ENCODE peak calls at places on chromosomes 11 and 22, in ten cellular contexts. B is colonic mucosa; P is esophagus squamous epithelium; L is CD8-positive, alpha-beta memory T cell; S is H1; A is CD4-positive, CD25-positive, alpha-beta regulatory T cell; N is effector memory CD4-positive, alpha-beta T cell; J is iPS DF 6.9; U is left ventricle myocardium inferior; Q is CD8-positive, alpha-beta T cell. X is an unnamed sample. For H3K4me1, the result is how much of the 10 kb centered on the place peaks cover.

GRCh38 chr22:30866216-30866615 is 102.4 kb downstream of the MORC2 start:
- DNase-seq in B (no peak), P (no peak), L (no peak), S (no peak), A (no peak), N (no peak), J (no peak), U (no peak), Q (no peak), X (no peak)

GRCh38 chr11:19628018-19628417 is 84.6 kb upstream of the NAV2 start:
- DNase-seq in B (no peak), P (no peak), L (no peak), S (no peak), A (no peak), N (no peak), J (no peak), U (peak), Q (no peak), X (peak)

GRCh38 chr11:124799384-124800225 is 601 bp downstream of the MSANTD2 start:
- DNase-seq in B (peak), P (no peak), L (peak), S (no peak), A (peak), N (peak), J (no peak), U (peak), Q (peak), X (peak)

GRCh38 chr22:20156611-20157415 is 6.0 kb upstream of the CCDC188 start:
- DNase-seq in B (peak), P (peak), L (peak), S (peak), A (peak), N (peak), J (peak), U (peak), Q (peak), X (peak)

GRCh38 chr22:22692707-22693530 is 48.5 kb downstream of the GGTLC2 start:
- DNase-seq in B (peak), P (no peak), L (peak), S (no peak), A (peak), N (peak), J (no peak), U (no peak), Q (peak), X (no peak)

GRCh38 chr22:26360169-26360885 is 68.7 kb upstream of the ASPHD2 start:
- DNase-seq in B (peak), P (no peak), L (peak), S (peak), A (peak), N (peak), J (peak), U (peak), Q (peak), X (peak)

GRCh38 chr11:129795089-129795488 is 20.6 kb upstream of the TMEM45B start:
- DNase-seq in B (no peak), P (no peak), L (no peak), S (no peak), A (no peak), N (no peak), J (no peak), U (no peak), Q (no peak), X (no peak)

GRCh38 chr22:37184380-37184755 is 3.7 kb downstream of the C1QTNF6 start:
- DNase-seq in B (no peak), P (no peak), L (no peak), S (no peak), A (no peak), N (no peak), J (no peak), U (peak), Q (no peak), X (no peak)

GRCh38 chr11:130653838-130654601 is 205.6 kb downstream of the ADAMTS15 start:
- DNase-seq in B (peak), P (no peak), L (no peak), S (no peak), A (no peak), N (no peak), J (no peak), U (peak), Q (no peak), X (peak)

GRCh38 chr11:42923651-42924050 is 388.1 kb upstream of the API5 start:
- DNase-seq in B (no peak), P (no peak), L (no peak), S (no peak), A (no peak), N (no peak), J (no peak), U (no peak), Q (no peak), X (no peak)

GRCh38 chr11:46367244-46367915 is 14.1 kb upstream of the MDK start:
- DNase-seq in B (peak), P (no peak), L (peak), S (no peak), A (peak), N (peak), J (no peak), U (peak), Q (peak), X (peak)

GRCh38 chr11:66408488-66409214 is 12.2 kb upstream of the NPAS4 start:
- DNase-seq in B (peak), P (no peak), L (peak), S (peak), A (peak), N (peak), J (peak), U (peak), Q (peak), X (peak)

GRCh38 chr11:95398437-95399112 is 167.6 kb upstream of the SESN3 start:
- DNase-seq in B (no peak), P (no peak), L (no peak), S (no peak), A (no peak), N (no peak), J (no peak), U (no peak), Q (no peak), X (no peak)

GRCh38 chr22:19360300-19360792 is 68.8 kb upstream of the CLTCL1 start:
- DNase-seq in B (no peak), P (no peak), L (no peak), S (no peak), A (no peak), N (no peak), J (no peak), U (no peak), Q (no peak), X (no peak)

GRCh38 chr11:31702966-31703365 is 108.2 kb downstream of the PAX6 start:
- DNase-seq in B (no peak), P (no peak), L (no peak), S (no peak), A (no peak), N (no peak), J (no peak), U (no peak), Q (no peak), X (no peak)

GRCh38 chr11:132475046-132475445 is 1057.3 kb downstream of the OPCML start:
- DNase-seq in B (no peak), P (no peak), L (no peak), S (no peak), A (no peak), N (no peak), J (no peak), U (no peak), Q (no peak), X (no peak)

GRCh38 chr11:13297917-13298356 is 20.3 kb downstream of the BMAL1 start:
- DNase-seq in B (no peak), P (no peak), L (no peak), S (no peak), A (no peak), N (no peak), J (no peak), U (no peak), Q (no peak), X (no peak)

GRCh38 chr11:19187880-19188279 is 13.9 kb downstream of the CSRP3 start:
- DNase-seq in B (no peak), P (no peak), L (no peak), S (no peak), A (no peak), N (no peak), J (no peak), U (no peak), Q (no peak), X (no peak)

GRCh38 chr22:37300551-37301017 is 18.3 kb downstream of the CYTH4 start:
- DNase-seq in B (no peak), P (no peak), L (peak), S (no peak), A (peak), N (no peak), J (no peak), U (no peak), Q (peak), X (no peak)

GRCh38 chr11:45593992-45594391 is 71.4 kb downstream of the CHST1 start:
- DNase-seq in B (no peak), P (no peak), L (no peak), S (no peak), A (no peak), N (no peak), J (no peak), U (no peak), Q (no peak), X (no peak)

GRCh38 chr22:48439560-48440135 is 1388.0 kb downstream of the BRD1 start:
- DNase-seq in B (no peak), P (no peak), L (no peak), S (no peak), A (no peak), N (no peak), J (no peak), U (no peak), Q (no peak), X (no peak)

DNA sequence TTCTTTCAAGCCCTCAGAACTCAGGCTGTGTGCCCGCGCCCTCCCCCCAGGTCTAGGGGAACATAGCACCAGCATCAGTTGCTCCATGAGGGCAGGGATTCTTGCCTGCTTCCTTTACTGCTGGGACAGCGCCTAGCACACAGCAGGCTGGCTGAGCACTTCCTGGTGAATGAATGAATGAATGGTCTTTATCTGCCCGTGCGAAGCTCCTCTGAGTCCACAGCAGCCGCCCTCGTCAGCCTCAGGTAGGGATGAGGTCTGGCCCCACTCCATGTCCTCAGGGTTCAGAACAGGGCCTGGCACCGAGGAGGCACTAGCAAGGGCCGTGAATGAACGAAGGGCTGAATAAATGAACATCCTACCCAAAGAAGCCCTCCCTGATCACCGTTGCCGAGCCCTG is 27.3 kb downstream of the ARRB1 start:
- DNase-seq in B (no peak), P (no peak), L (no peak), S (no peak), A (no peak), N (no peak), J (no peak), U (no peak), Q (no peak), X (no peak)
- H3K27ac ChIP-seq in B (peak), P (no peak), L (no peak), S (no peak), A (no peak), N (no peak), J (no peak), U (peak), Q (no peak), X (no peak)

GRCh38 chr22:23836692-23837495 is 1.9 kb downstream of the DERL3 start:
- DNase-seq in B (no peak), P (no peak), L (no peak), S (no peak), A (no peak), N (no peak), J (no peak), U (no peak), Q (no peak), X (peak)
- H3K4me3 ChIP-seq in B (no peak), P (no peak), L (no peak), S (no peak), A (no peak), N (no peak), J (no peak), U (no peak), Q (no peak), X (no peak)

DNA sequence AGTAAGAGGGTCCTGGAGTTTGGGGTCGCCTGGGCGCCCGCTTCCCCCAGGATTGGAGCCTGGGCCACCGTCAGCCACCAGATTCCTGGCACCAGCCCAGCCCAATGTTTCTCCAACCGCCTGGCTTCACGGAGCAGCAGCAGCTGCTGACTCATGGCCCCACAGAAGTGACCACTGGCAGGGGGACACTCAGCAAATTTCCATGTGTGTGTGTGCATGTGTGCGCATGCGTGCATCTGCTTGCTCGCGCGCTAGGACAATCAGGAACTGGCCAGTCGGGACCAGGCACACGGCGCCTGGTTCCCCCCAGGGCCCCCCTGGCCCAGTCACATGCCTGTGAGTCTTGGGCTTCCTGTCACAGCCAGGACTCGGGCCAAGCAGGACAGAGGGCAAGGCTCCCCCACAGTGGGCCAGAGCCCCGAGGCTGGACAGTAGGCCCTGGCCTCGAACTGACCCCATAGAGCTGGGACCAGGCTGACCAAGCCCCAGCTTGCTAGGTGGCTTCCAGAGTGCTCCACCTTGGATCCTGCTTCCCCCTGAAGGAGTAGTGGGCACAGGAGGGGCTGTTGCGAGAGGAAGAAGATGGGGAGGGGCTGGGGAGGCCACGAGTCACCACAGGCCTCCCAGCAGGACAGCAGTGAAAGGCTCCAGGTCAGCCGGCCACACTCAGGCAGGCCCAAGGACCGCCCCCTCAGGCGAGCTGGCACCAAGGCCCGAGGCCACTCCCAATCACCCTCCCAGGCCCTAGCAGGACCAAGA is 3.2 kb downstream of the CTSD start:
- DNase-seq in B (peak), P (no peak), L (no peak), S (no peak), A (no peak), N (no peak), J (no peak), U (peak), Q (no peak), X (peak)
- H3K4me1 ChIP-seq in B (under half), P (half or more), L (half or more), S (under half), A (half or more), N (half or more), J (under half), U (half or more), Q (half or more), X (half or more)

DNA sequence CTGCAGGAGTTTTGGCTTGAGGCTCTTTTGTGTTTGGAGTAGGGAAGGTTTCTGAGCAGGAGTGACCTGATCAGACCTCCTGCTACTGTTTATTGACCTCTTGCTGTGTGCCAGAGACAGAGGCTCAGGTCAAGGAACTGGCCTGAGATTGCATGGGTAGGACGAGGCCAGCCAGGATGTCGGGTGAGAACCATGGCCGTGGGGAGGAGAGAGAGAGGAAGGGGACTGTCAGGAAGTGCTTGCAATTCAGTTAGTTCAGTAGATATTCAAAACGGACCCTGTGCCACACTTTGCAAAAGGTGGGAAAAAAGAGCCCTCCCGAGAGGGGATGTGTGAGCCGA is 14.0 kb downstream of the TBC1D22A start:
- DNase-seq in B (no peak), P (no peak), L (no peak), S (no peak), A (no peak), N (no peak), J (no peak), U (no peak), Q (no peak), X (no peak)
- H3K27ac ChIP-seq in B (no peak), P (peak), L (no peak), S (no peak), A (peak), N (peak), J (no peak), U (no peak), Q (no peak), X (no peak)

DNA sequence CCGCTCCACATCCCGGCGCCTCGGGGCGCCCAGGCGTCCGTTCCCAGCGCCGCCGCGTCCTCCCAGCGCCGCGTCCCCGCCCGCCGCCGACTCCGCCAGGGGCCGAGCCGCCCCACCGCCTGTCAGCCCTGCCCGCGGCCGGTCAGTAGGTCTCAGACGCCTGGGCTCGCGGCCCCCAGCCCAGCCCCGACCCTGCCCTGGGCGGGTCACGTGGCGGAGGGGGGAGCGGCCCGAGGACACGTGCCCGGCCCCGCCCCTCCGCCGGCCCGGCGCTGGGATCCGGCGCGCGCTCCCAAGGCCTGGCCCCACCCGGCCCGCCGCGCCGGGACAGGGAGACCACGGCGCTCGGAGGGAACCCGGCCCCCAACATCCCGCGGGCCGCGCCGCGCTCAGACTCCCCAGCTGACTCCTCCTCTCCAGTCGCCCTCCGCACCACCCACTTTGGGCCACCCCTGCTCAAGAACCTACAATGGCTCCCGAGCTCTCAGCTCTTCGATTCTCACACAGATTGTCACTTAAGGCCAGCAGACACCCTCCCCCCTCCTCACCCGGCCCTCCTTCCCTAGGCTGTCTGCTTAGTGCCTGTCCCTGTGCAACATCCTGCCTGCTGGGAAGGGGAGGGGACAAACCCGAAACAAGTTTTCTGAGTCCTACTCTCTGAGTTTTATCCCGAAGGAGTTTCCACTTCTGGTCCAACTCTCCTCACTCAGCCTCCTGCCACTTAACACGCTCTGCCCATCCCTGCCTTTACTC is at the start of gene RAB3IL1:
- DNase-seq in B (peak), P (no peak), L (no peak), S (no peak), A (no peak), N (no peak), J (no peak), U (peak), Q (no peak), X (peak)
- H3K4me3 ChIP-seq in B (peak), P (peak), L (no peak), S (peak), A (no peak), N (peak), J (peak), U (peak), Q (no peak), X (peak)

DNA sequence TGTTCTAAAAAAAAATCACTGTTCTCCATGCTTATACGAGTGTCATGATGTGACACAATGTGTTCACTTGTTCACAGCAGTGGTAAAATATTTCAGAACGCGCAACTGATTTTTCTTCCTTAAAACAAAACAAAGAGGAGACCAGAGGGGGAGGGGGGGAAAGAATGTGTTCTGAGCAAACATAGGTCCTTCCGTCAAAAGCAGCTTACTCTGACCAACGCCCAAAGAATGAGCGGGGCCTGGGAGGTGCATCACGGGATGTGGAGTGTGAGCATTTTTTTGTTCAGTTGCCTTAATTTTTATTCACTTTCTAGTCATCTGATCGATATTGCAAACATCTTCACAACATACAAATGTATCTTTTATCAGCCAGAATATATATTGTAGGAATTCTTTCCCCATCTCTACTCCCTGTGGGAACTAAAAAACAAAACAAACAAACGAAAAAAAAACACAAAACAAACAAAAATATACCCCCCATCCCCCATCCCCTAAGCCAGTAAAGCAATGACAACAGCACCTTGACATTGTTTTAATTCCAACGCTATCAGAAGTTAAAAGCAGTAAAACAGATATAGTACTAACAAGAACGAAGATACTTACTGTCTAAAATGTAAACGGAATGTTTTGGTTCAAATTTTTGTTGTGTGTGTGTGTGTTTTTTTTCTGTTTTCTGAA is 43.3 kb downstream of the BDNF start:
- DNase-seq in B (no peak), P (no peak), L (no peak), S (no peak), A (no peak), N (no peak), J (no peak), U (no peak), Q (no peak), X (no peak)
- H3K4me1 ChIP-seq in B (under half), P (under half), L (under half), S (under half), A (under half), N (under half), J (under half), U (under half), Q (under half), X (under half)

GRCh38 chr22:49458708-49459099 is 369.0 kb downstream of the BRD1 start:
- DNase-seq in B (no peak), P (no peak), L (no peak), S (no peak), A (no peak), N (no peak), J (no peak), U (no peak), Q (no peak), X (no peak)
- H3K27ac ChIP-seq in B (no peak), P (no peak), L (no peak), S (no peak), A (no peak), N (no peak), J (no peak), U (no peak), Q (no peak), X (no peak)

X was measured in psoas muscle.